ENCODE peak calls at places on chromosomes 16 and 17, in four cellular contexts. B is K562, L is HepG2, Z is GM12878. W is an unnamed sample.
A peak's percentile ranks its signal among the peaks of the same experiment; 100 is the strongest.

GRCh38 chr17:30550512-30551273 is 73.5 kb downstream of the GOSR1 start:
- DNase-seq in B (peak; percentile 54), L (no peak), Z (peak; percentile 68), W (no peak)

GRCh38 chr17:16989953-16990860 is 18.3 kb upstream of the TNFRSF13B start:
- DNase-seq in B (no peak), L (no peak), Z (no peak), W (no peak)

GRCh38 chr17:79969906-79970305 is 65.8 kb downstream of the TBC1D16 start:
- DNase-seq in B (no peak), L (no peak), Z (no peak), W (no peak)

GRCh38 chr17:46818319-46818928 is at the start of gene WNT3:
- DNase-seq in B (peak; percentile 88), L (no peak), Z (no peak), W (no peak)

GRCh38 chr16:84504420-84505248 is at the start of gene MEAK7:
- DNase-seq in B (peak; percentile 100), L (peak; percentile 98), Z (peak; percentile 86), W (peak; percentile 98)

GRCh38 chr16:9929313-9929712 is 252.9 kb downstream of the GRIN2A start:
- DNase-seq in B (no peak), L (no peak), Z (peak; percentile 52), W (no peak)

GRCh38 chr16:11161974-11162373 is 94.0 kb downstream of the SOCS1 start:
- DNase-seq in B (no peak), L (no peak), Z (no peak), W (no peak)

GRCh38 chr17:82440991-82441627 is 9.4 kb downstream of the CYBC1 start:
- DNase-seq in B (no peak), L (no peak), Z (no peak), W (no peak)

GRCh38 chr17:51299859-51300258 is 39.5 kb downstream of the UTP18 start:
- DNase-seq in B (no peak), L (no peak), Z (no peak), W (no peak)

GRCh38 chr17:18370761-18371160 is 6.8 kb upstream of the EVPLL start:
- DNase-seq in B (no peak), L (no peak), Z (no peak), W (no peak)

GRCh38 chr17:57090560-57091185 is 5.6 kb downstream of the AKAP1 start:
- DNase-seq in B (no peak), L (no peak), Z (no peak), W (no peak)

GRCh38 chr17:75412455-75413317 is 7.2 kb upstream of the GRB2 start:
- DNase-seq in B (peak; percentile 75), L (peak; percentile 79), Z (no peak), W (peak; percentile 76)
- TF ChIP-seq SP1 in B (peak; percentile 56), L (no peak), Z (no peak), W (no peak)

GRCh38 chr16:4415538-4416199 is 727 bp downstream of the CORO7 start:
- DNase-seq in B (peak; percentile 65), L (peak; percentile 16), Z (no peak), W (peak; percentile 37)
- TF ChIP-seq FOXK2 in B (no peak), L (no peak), Z (no peak), W (no peak)

GRCh38 chr16:66326995-66327513 is 39.4 kb upstream of the CDH5 start:
- DNase-seq in B (peak; percentile 68), L (peak; percentile 74), Z (no peak), W (no peak)
- TF ChIP-seq SP1 in B (no peak), L (no peak), Z (no peak), W (no peak)

GRCh38 chr16:22736791-22737190 is 77.2 kb upstream of the HS3ST2 start:
- DNase-seq in B (no peak), L (no peak), Z (no peak), W (no peak)
- TF ChIP-seq FOXK2 in B (no peak), L (no peak), Z (no peak), W (no peak)

GRCh38 chr17:37097162-37097561 is 148.4 kb downstream of the AATF start:
- DNase-seq in B (no peak), L (no peak), Z (no peak), W (no peak)

GRCh38 chr17:37096071-37096470 is 147.3 kb downstream of the AATF start:
- DNase-seq in B (no peak), L (no peak), Z (no peak), W (no peak)

GRCh38 chr17:37092701-37093100 is 143.9 kb downstream of the AATF start:
- DNase-seq in B (no peak), L (no peak), Z (no peak), W (no peak)

GRCh38 chr17:37092041-37092440 is 143.3 kb downstream of the AATF start:
- DNase-seq in B (no peak), L (peak; percentile 17), Z (no peak), W (no peak)

DNA sequence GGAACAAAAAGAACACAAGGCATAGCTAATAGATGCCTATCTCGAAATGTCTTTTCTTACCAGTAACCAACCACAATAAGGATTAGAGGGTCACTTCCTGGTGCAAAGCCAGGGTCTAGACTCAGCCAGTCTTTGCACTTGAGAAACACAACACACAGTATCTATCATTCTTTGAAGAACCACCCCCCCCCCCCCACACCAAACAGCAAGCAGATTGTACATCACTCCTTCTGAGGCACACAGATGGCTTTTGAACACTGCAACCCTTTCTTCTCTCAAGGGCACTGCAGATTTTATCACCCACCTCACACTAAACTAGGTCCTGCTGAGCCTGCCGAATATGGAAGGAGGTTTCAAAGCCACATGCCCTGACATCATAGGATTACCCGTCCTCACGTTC is 145.6 kb downstream of the AATF start:
- DNase-seq in B (no peak), L (no peak), Z (no peak), W (no peak)
- TF ChIP-seq SP1 in B (no peak), L (no peak), Z (no peak), W (no peak)

GRCh38 chr16:73015612-73016487 is 32.1 kb downstream of the ZFHX3 start:
- DNase-seq in B (no peak), L (peak; percentile 91), Z (peak; percentile 83), W (no peak)
- TF ChIP-seq FOXK2 in B (no peak), L (no peak), Z (no peak), W (no peak)